ENCODE peak calls at places on chromosomes 16 and 17, in ten cellular contexts. S is activated naive CD4-positive, alpha-beta T cell; J is EH; Q is lower leg skin; U is anterior cingulate cortex; W is NCI-H524; L is NAMALWA; P is CD4-positive, alpha-beta T cell; K is left colon; V is G401. E is an unnamed sample.

GRCh38 chr16:55495616-55496289 is 13.1 kb upstream of the LPCAT2 start:
- DNase-seq in U (no peak), P (no peak), S (no peak), J (peak; percentile 93), W (no peak), V (no peak), K (no peak), Q (peak; percentile 62), L (no peak), E (peak; percentile 29)

GRCh38 chr16:12589676-12590075 is 214.0 kb downstream of the CPPED1 start:
- DNase-seq in V (no peak), L (no peak), U (no peak), W (no peak), S (no peak), J (no peak), Q (no peak), P (no peak), K (no peak), E (no peak)

GRCh38 chr16:4200000-4200780 is 41.7 kb downstream of the SRL start:
- DNase-seq in V (peak; percentile 16), L (peak; percentile 67), U (no peak), W (no peak), P (peak; percentile 13), Q (peak; percentile 55), S (no peak), K (peak; percentile 62), J (peak; percentile 71), E (peak; percentile 91)

GRCh38 chr17:9544221-9544620 is 31.4 kb downstream of the STX8 start:
- DNase-seq in S (no peak), W (no peak), Q (no peak), V (no peak), J (no peak), U (no peak), P (no peak), K (no peak), L (no peak), E (no peak)

GRCh38 chr17:45877467-45877866 is 16.9 kb upstream of the MAPT start:
- DNase-seq in V (no peak), K (no peak), W (no peak), S (no peak), U (no peak), L (no peak), P (no peak), Q (no peak), J (no peak), E (no peak)

GRCh38 chr16:69613283-69614154 is 47.8 kb downstream of the NFAT5 start:
- DNase-seq in S (no peak), V (peak; percentile 27), U (no peak), L (no peak), W (no peak), P (no peak), J (peak; percentile 38), Q (no peak), K (peak; percentile 33), E (no peak)

GRCh38 chr17:8965394-8966168 is at the start of gene PIK3R5:
- DNase-seq in P (peak; percentile 82), Q (no peak), U (no peak), K (peak; percentile 55), V (no peak), W (no peak), L (peak; percentile 64), J (no peak), S (peak; percentile 59), E (peak; percentile 93)

GRCh38 chr17:79843917-79844815 is 4.9 kb upstream of the CBX4 start:
- DNase-seq in S (no peak), W (no peak), P (no peak), U (no peak), J (peak; percentile 74), Q (no peak), L (no peak), K (peak; percentile 57), V (no peak), E (no peak)

GRCh38 chr17:17681744-17682292 is 560 bp downstream of the RAI1 start:
- DNase-seq in J (peak; percentile 34), L (peak; percentile 44), K (no peak), W (no peak), P (peak; percentile 15), U (peak; percentile 37), Q (peak; percentile 32), V (no peak), S (no peak), E (peak; percentile 71)

GRCh38 chr16:30084816-30085159 is 6.9 kb downstream of the TBX6 start:
- DNase-seq in Q (no peak), U (no peak), J (no peak), K (no peak), S (no peak), L (no peak), W (no peak), P (no peak), V (no peak), E (no peak)

GRCh38 chr16:17474037-17474436 is 3.3 kb upstream of the XYLT1 start:
- DNase-seq in W (no peak), U (no peak), J (peak; percentile 74), L (peak; percentile 15), Q (no peak), K (no peak), S (no peak), P (no peak), V (no peak), E (peak; percentile 83)

GRCh38 chr16:57361384-57361783 is 2.8 kb downstream of the CCL22 start:
- DNase-seq in P (no peak), W (no peak), S (no peak), V (no peak), Q (no peak), U (no peak), K (no peak), J (no peak), L (no peak), E (no peak)

GRCh38 chr16:89798832-89799370 is 17.5 kb downstream of the FANCA start:
- DNase-seq in J (no peak), W (no peak), V (no peak), K (no peak), U (no peak), S (no peak), L (no peak), P (no peak), Q (no peak), E (no peak)

GRCh38 chr16:72124761-72125634 is 31.4 kb downstream of the DHX38 start:
- DNase-seq in U (peak; percentile 32), L (peak; percentile 77), J (peak; percentile 79), V (peak; percentile 69), K (peak; percentile 68), P (peak; percentile 48), Q (peak; percentile 56), W (peak; percentile 78), S (peak; percentile 34), E (peak; percentile 88)

GRCh38 chr17:70365098-70365583 is 195.8 kb downstream of the KCNJ2 start:
- DNase-seq in S (no peak), L (peak; percentile 4), P (no peak), U (no peak), J (no peak), Q (no peak), V (no peak), K (no peak), W (no peak), E (peak; percentile 88)

GRCh38 chr17:56597495-56597990 is 4.0 kb downstream of the NOG start:
- DNase-seq in U (no peak), V (no peak), W (peak; percentile 74), K (no peak), P (no peak), S (no peak), Q (no peak), J (peak; percentile 45), L (no peak), E (peak; percentile 98)

GRCh38 chr17:78141437-78142112 is 4.6 kb upstream of the C17orf99 start:
- DNase-seq in J (no peak), Q (no peak), K (no peak), W (no peak), P (no peak), U (no peak), L (no peak), S (no peak), V (no peak), E (peak; percentile 81)

GRCh38 chr17:19705201-19705600 is 11.2 kb downstream of the SLC47A2 start:
- DNase-seq in L (no peak), U (no peak), Q (no peak), K (no peak), J (no peak), V (no peak), S (no peak), W (no peak), P (no peak), E (peak; percentile 47)

GRCh38 chr17:43702636-43703035 is 40.9 kb upstream of the MEOX1 start:
- DNase-seq in W (peak; percentile 75), V (no peak), U (no peak), L (peak; percentile 87), J (no peak), Q (no peak), P (no peak), K (no peak), S (no peak), E (no peak)

GRCh38 chr17:19642373-19642893 is 6.1 kb upstream of the ALDH3A2 start:
- DNase-seq in K (no peak), S (no peak), Q (no peak), U (no peak), W (no peak), J (no peak), P (no peak), L (no peak), V (no peak), E (no peak)

GRCh38 chr17:82272495-82273326 is 789 bp downstream of the CSNK1D start:
- DNase-seq in U (no peak), Q (no peak), S (no peak), W (no peak), L (peak; percentile 55), K (no peak), V (no peak), P (peak; percentile 35), J (peak; percentile 9), E (peak; percentile 75)